ENCODE peak calls at places on chromosomes 16 and 17, in four cellular contexts. One of them, this sample, is unnamed.

GRCh38 chr16:23871924-23872323 is 36.1 kb downstream of the PRKCB start:
- DNase-seq in K562: no peak
- DNase-seq in HepG2: no peak
- DNase-seq in SK-N-SH: no peak
- DNase-seq in this sample: no peak

GRCh38 chr17:1031711-1032110 is 34.8 kb downstream of the TIMM22 start:
- DNase-seq in SK-N-SH: peak
- DNase-seq in HepG2: no peak
- DNase-seq in K562: no peak
- DNase-seq in this sample: no peak

GRCh38 chr17:78995761-78996451 is 13.7 kb downstream of the CANT1 start:
- DNase-seq in SK-N-SH: peak
- DNase-seq in HepG2: no peak
- DNase-seq in K562: no peak
- DNase-seq in this sample: no peak

GRCh38 chr16:66717112-66717675 is 20.7 kb upstream of the CMTM4 start:
- DNase-seq in K562: peak
- DNase-seq in SK-N-SH: peak
- DNase-seq in HepG2: peak
- DNase-seq in this sample: no peak

GRCh38 chr17:55344514-55344997 is 77.1 kb downstream of the MMD start:
- DNase-seq in K562: peak
- DNase-seq in SK-N-SH: peak
- DNase-seq in HepG2: no peak
- DNase-seq in this sample: no peak

GRCh38 chr17:3794890-3795757 is 5.9 kb downstream of the ITGAE start:
- DNase-seq in K562: no peak
- DNase-seq in HepG2: peak
- DNase-seq in SK-N-SH: no peak
- DNase-seq in this sample: no peak

GRCh38 chr16:85227924-85228462 is 115.7 kb upstream of the CIBAR2 start:
- DNase-seq in HepG2: no peak
- DNase-seq in SK-N-SH: peak
- DNase-seq in K562: peak
- DNase-seq in this sample: no peak

GRCh38 chr16:48498761-48499600 is 111.0 kb downstream of the N4BP1 start:
- DNase-seq in K562: no peak
- DNase-seq in HepG2: peak
- DNase-seq in SK-N-SH: no peak
- DNase-seq in this sample: no peak

GRCh38 chr16:25886598-25886997 is 194.8 kb downstream of the HS3ST4 start:
- DNase-seq in HepG2: no peak
- DNase-seq in K562: no peak
- DNase-seq in SK-N-SH: no peak
- DNase-seq in this sample: no peak

GRCh38 chr17:32566303-32566702 is 79.5 kb downstream of the CDK5R1 start:
- DNase-seq in SK-N-SH: no peak
- DNase-seq in HepG2: no peak
- DNase-seq in K562: no peak
- DNase-seq in this sample: no peak

GRCh38 chr16:85865-86264 is 7.8 kb downstream of the MPG start:
- DNase-seq in K562: no peak
- DNase-seq in HepG2: no peak
- DNase-seq in SK-N-SH: no peak
- DNase-seq in this sample: no peak

GRCh38 chr16:12147681-12148479 is 171.3 kb downstream of the SNX29 start:
- DNase-seq in K562: no peak
- DNase-seq in HepG2: no peak
- DNase-seq in SK-N-SH: no peak
- DNase-seq in this sample: no peak

GRCh38 chr16:15644306-15644961 is 1.5 kb upstream of the MARF1 start:
- DNase-seq in HepG2: peak
- DNase-seq in K562: no peak
- DNase-seq in SK-N-SH: peak
- DNase-seq in this sample: peak

GRCh38 chr17:50278526-50279180 is 4.4 kb downstream of the TMEM92 start:
- DNase-seq in SK-N-SH: peak
- DNase-seq in HepG2: no peak
- DNase-seq in K562: no peak
- DNase-seq in this sample: no peak

GRCh38 chr17:50280068-50280467 is 5.8 kb downstream of the TMEM92 start:
- DNase-seq in HepG2: no peak
- DNase-seq in SK-N-SH: no peak
- DNase-seq in K562: no peak
- DNase-seq in this sample: no peak

GRCh38 chr17:50280801-50281441 is 6.7 kb downstream of the TMEM92 start:
- DNase-seq in SK-N-SH: peak
- DNase-seq in K562: no peak
- DNase-seq in HepG2: no peak
- DNase-seq in this sample: no peak

GRCh38 chr17:50279639-50280038 is 5.4 kb downstream of the TMEM92 start:
- DNase-seq in SK-N-SH: no peak
- DNase-seq in HepG2: no peak
- DNase-seq in K562: no peak
- DNase-seq in this sample: no peak

GRCh38 chr17:50279181-50279526 is 4.9 kb downstream of the TMEM92 start:
- DNase-seq in SK-N-SH: no peak
- DNase-seq in K562: no peak
- DNase-seq in HepG2: no peak
- DNase-seq in this sample: no peak
- TF ChIP-seq ELF1 in SK-N-SH: no peak
- TF ChIP-seq ELF1 in K562: no peak
- TF ChIP-seq ELF1 in HepG2: no peak
- TF ChIP-seq ELF1 in this sample: no peak

GRCh38 chr17:73232587-73233373 is 28.9 kb downstream of the CPSF4L start:
- DNase-seq in K562: peak
- DNase-seq in HepG2: no peak
- DNase-seq in SK-N-SH: no peak
- DNase-seq in this sample: no peak

GRCh38 chr17:73234746-73235145 is 26.9 kb downstream of the CPSF4L start:
- DNase-seq in K562: no peak
- DNase-seq in SK-N-SH: no peak
- DNase-seq in HepG2: no peak
- DNase-seq in this sample: no peak

GRCh38 chr17:73231841-73232586 is 29.7 kb downstream of the CPSF4L start:
- DNase-seq in HepG2: peak
- DNase-seq in SK-N-SH: peak
- DNase-seq in K562: peak
- DNase-seq in this sample: peak

GRCh38 chr17:73240561-73240960 is 21.1 kb downstream of the CPSF4L start:
- DNase-seq in SK-N-SH: no peak
- DNase-seq in HepG2: no peak
- DNase-seq in K562: no peak
- DNase-seq in this sample: no peak

GRCh38 chr17:73237714-73238113 is 24.0 kb downstream of the CPSF4L start:
- DNase-seq in K562: no peak
- DNase-seq in HepG2: no peak
- DNase-seq in SK-N-SH: no peak
- DNase-seq in this sample: no peak
- TF ChIP-seq ELF1 in K562: no peak
- TF ChIP-seq ELF1 in HepG2: no peak
- TF ChIP-seq ELF1 in SK-N-SH: no peak
- TF ChIP-seq ELF1 in this sample: no peak

GRCh38 chr17:62704381-62704971 is 77.0 kb downstream of the MRC2 start:
- DNase-seq in HepG2: no peak
- DNase-seq in SK-N-SH: no peak
- DNase-seq in K562: no peak
- DNase-seq in this sample: no peak
- TF ChIP-seq ELF1 in HepG2: no peak
- TF ChIP-seq ELF1 in SK-N-SH: no peak
- TF ChIP-seq ELF1 in K562: no peak
- TF ChIP-seq ELF1 in this sample: no peak

DNA sequence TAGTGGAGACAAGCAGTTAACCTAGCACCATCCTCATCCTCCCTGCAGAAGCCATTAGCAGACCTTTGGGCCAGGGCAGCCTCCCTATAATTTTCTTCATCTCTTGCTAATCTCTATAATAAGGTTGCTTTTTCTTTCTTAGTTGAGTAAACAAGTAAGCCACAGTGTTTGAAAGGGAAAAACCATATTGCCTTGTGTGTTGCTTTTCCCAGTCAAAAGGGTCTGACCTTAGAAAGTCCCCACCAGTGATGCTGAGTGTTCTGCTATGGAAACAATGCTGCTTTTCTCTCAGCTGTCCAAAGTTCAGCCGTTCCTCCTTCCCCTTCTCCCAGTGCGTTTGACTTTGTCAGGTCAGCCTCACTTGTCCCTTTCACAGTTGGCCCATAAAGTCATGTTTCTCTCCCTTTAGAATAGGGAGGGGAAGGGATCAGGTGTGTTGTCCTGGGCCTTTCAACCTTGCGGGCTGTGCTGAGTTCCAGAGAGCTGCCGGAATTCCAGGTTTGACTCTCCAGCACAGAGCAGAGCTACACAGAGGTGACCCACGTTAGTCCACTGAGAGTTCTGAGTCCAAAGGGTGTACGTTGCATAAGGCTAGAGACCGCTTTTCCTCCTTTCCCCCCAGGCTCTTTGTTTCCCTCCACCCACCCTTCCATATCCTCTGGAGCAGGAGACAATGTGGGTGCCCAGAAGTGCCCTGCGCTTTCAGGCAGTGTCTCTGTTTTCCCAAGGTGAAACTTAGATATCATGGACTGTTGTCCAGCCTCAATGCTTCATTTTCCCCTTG is 15.9 kb upstream of the CLEC18C start:
- DNase-seq in HepG2: peak
- DNase-seq in SK-N-SH: peak
- DNase-seq in K562: peak
- DNase-seq in this sample: no peak
- TF ChIP-seq ELF1 in HepG2: peak
- TF ChIP-seq ELF1 in SK-N-SH: no peak
- TF ChIP-seq ELF1 in K562: no peak
- TF ChIP-seq ELF1 in this sample: no peak

GRCh38 chr16:59686405-59686804 is 952.3 kb upstream of the GOT2 start:
- DNase-seq in SK-N-SH: no peak
- DNase-seq in HepG2: no peak
- DNase-seq in K562: no peak
- DNase-seq in this sample: no peak
- TF ChIP-seq ELF1 in SK-N-SH: no peak
- TF ChIP-seq ELF1 in HepG2: no peak
- TF ChIP-seq ELF1 in K562: no peak
- TF ChIP-seq ELF1 in this sample: no peak

This sample was measured in HCT116.